ENCODE peak calls at places on chromosome 14, in nine cellular contexts. Z is activated CD4-positive, alpha-beta T cell treated with anti-CD3 and anti-CD28 coated beads, Interleukin-2, amount 10 ng/mL, durations not matched to agents 7 days and 5 days; A is NCI-H2227 treated with DMSO at 0.1 percent for 48 hours; U is suprapubic skin; T is CD8-positive, alpha-beta memory T cell; H is neural crest cell; Y is fibroblast of pulmonary artery; G is stimulated activated CD4-positive, alpha-beta T cell treated with anti-CD3 and anti-CD28 coated beads, Interleukin-1b, Interleukin-23, amount 100 ng/mL, for 48 hours; O is HEK293T. D is an unnamed sample.

GRCh38 chr14:91872517-91873470 is 5.5 kb upstream of the TC2N start:
- DNase-seq in Z (peak), A (no peak), U (peak), T (peak), H (no peak), Y (peak), G (no peak), O (no peak), D (peak)

GRCh38 chr14:34713681-34714319 is 593 bp downstream of the CFL2 start:
- DNase-seq in Z (peak), A (no peak), U (no peak), T (no peak), H (no peak), Y (peak), G (no peak), O (peak), D (no peak)

GRCh38 chr14:90534091-90534837 is 137.4 kb downstream of the CALM1 start:
- DNase-seq in Z (no peak), A (no peak), U (no peak), T (no peak), H (no peak), Y (peak), G (no peak), O (no peak), D (no peak)

GRCh38 chr14:104171948-104172347 is 33.6 kb downstream of the KIF26A start:
- DNase-seq in Z (no peak), A (no peak), U (no peak), T (no peak), H (no peak), Y (no peak), G (no peak), O (no peak), D (no peak)

GRCh38 chr14:99466719-99467118 is 13.9 kb downstream of the SETD3 start:
- DNase-seq in Z (no peak), A (no peak), U (no peak), T (no peak), H (no peak), Y (no peak), G (no peak), O (no peak), D (no peak)

GRCh38 chr14:55153951-55154350 is 24.9 kb downstream of the LGALS3 start:
- DNase-seq in Z (no peak), A (no peak), U (no peak), T (no peak), H (no peak), Y (no peak), G (no peak), O (no peak), D (no peak)

GRCh38 chr14:29444216-29444615 is 483.4 kb downstream of the PRKD1 start:
- DNase-seq in Z (no peak), A (no peak), U (no peak), T (no peak), H (no peak), Y (no peak), G (no peak), O (no peak), D (no peak)

GRCh38 chr14:22538671-22539228 is 50.3 kb downstream of the DAD1 start:
- DNase-seq in Z (no peak), A (no peak), U (no peak), T (no peak), H (no peak), Y (no peak), G (no peak), O (no peak), D (no peak)

GRCh38 chr14:54691525-54692260 is 124.8 kb downstream of the SAMD4A start:
- DNase-seq in Z (peak), A (no peak), U (no peak), T (peak), H (peak), Y (peak), G (peak), O (peak), D (no peak)